ENCODE peak calls at places on chromosome 15, in nine cellular contexts. Q, K, X, B, W, R, G, M and J are unnamed samples.

GRCh38 chr15:65194826-65195541 is 9.8 kb upstream of the CLPX start:
- DNase-seq in Q (no peak), K (no peak), X (no peak), B (no peak), W (no peak), R (no peak), G (no peak), M (peak; percentile 18), J (peak; percentile 48)

GRCh38 chr15:31434418-31435255 is 108.0 kb downstream of the KLF13 start:
- DNase-seq in Q (no peak), K (peak; percentile 74), X (no peak), B (peak; percentile 49), W (peak; percentile 60), R (no peak), G (peak; percentile 83), M (peak; percentile 91), J (no peak)

GRCh38 chr15:26767169-26767670 is 5.6 kb downstream of the GABRB3 start:
- DNase-seq in Q (no peak), K (no peak), X (no peak), B (no peak), W (no peak), R (peak; percentile 84), G (no peak), M (no peak), J (peak; percentile 89)

GRCh38 chr15:75149911-75150709 is 51.6 kb upstream of the C15orf39 start:
- DNase-seq in Q (no peak), K (peak; percentile 27), X (no peak), B (no peak), W (no peak), R (no peak), G (no peak), M (peak; percentile 42), J (no peak)

GRCh38 chr15:34987182-34987488 is 952 bp downstream of the ZNF770 start:
- DNase-seq in Q (no peak), K (no peak), X (no peak), B (no peak), W (no peak), R (no peak), G (no peak), M (no peak), J (no peak)

GRCh38 chr15:89494941-89495637 is 1.3 kb downstream of the RHCG start:
- DNase-seq in Q (no peak), K (peak; percentile 62), X (no peak), B (no peak), W (no peak), R (peak; percentile 51), G (no peak), M (peak; percentile 32), J (peak; percentile 79)

GRCh38 chr15:92631721-92632120 is 23.9 kb downstream of the FAM174B start:
- DNase-seq in Q (no peak), K (no peak), X (peak; percentile 19), B (no peak), W (no peak), R (no peak), G (no peak), M (no peak), J (peak; percentile 38)

GRCh38 chr15:57552678-57553334 is 38.9 kb upstream of the MYZAP start:
- DNase-seq in Q (no peak), K (no peak), X (no peak), B (no peak), W (no peak), R (no peak), G (no peak), M (no peak), J (peak; percentile 45)

GRCh38 chr15:50685976-50686467 is 575 bp downstream of the TRPM7 start:
- DNase-seq in Q (peak; percentile 55), K (peak; percentile 61), X (peak; percentile 59), B (peak; percentile 57), W (peak; percentile 33), R (peak; percentile 65), G (peak; percentile 72), M (peak; percentile 65), J (peak; percentile 86)

GRCh38 chr15:98850991-98851776 is 156.4 kb downstream of the PGPEP1L start:
- DNase-seq in Q (peak; percentile 65), K (peak; percentile 79), X (peak; percentile 83), B (peak; percentile 69), W (peak; percentile 69), R (peak; percentile 84), G (peak; percentile 84), M (peak; percentile 81), J (peak; percentile 93)

GRCh38 chr15:88810449-88810848 is 7.2 kb downstream of the ACAN start:
- DNase-seq in Q (no peak), K (no peak), X (no peak), B (no peak), W (no peak), R (no peak), G (no peak), M (peak; percentile 12), J (no peak)

GRCh38 chr15:55526559-55527036 is 18.6 kb upstream of the DNAAF4 start:
- DNase-seq in Q (no peak), K (peak; percentile 12), X (no peak), B (no peak), W (no peak), R (peak; percentile 63), G (no peak), M (peak; percentile 84), J (peak; percentile 74)

GRCh38 chr15:69590932-69591524 is 138.4 kb downstream of the RPLP1 start:
- DNase-seq in Q (no peak), K (no peak), X (no peak), B (no peak), W (no peak), R (no peak), G (no peak), M (no peak), J (no peak)

GRCh38 chr15:22811640-22812039 is 25.2 kb downstream of the NIPA1 start:
- DNase-seq in Q (peak; percentile 40), K (peak; percentile 64), X (no peak), B (no peak), W (peak; percentile 6), R (peak; percentile 64), G (no peak), M (peak; percentile 30), J (peak; percentile 80)

GRCh38 chr15:49164865-49165264 is 5.2 kb upstream of the GALK2 start:
- DNase-seq in Q (no peak), K (no peak), X (no peak), B (no peak), W (no peak), R (no peak), G (no peak), M (no peak), J (no peak)

GRCh38 chr15:40054056-40054745 is 15.2 kb upstream of the SRP14 start:
- DNase-seq in Q (no peak), K (no peak), X (no peak), B (no peak), W (no peak), R (peak; percentile 23), G (no peak), M (no peak), J (no peak)

GRCh38 chr15:73838795-73839565 is 34.4 kb upstream of the TBC1D21 start:
- DNase-seq in Q (peak; percentile 55), K (no peak), X (no peak), B (peak; percentile 81), W (no peak), R (no peak), G (no peak), M (peak; percentile 13), J (no peak)

GRCh38 chr15:98943609-98944111 is 63.9 kb downstream of the PGPEP1L start:
- DNase-seq in Q (peak; percentile 33), K (peak; percentile 43), X (no peak), B (peak; percentile 80), W (peak; percentile 25), R (no peak), G (no peak), M (peak; percentile 22), J (no peak)

GRCh38 chr15:42456539-42456938 is 34.4 kb downstream of the ZNF106 start:
- DNase-seq in Q (no peak), K (no peak), X (no peak), B (no peak), W (no peak), R (no peak), G (no peak), M (no peak), J (no peak)

GRCh38 chr15:36645106-36645505 is 65.7 kb downstream of the CDIN1 start:
- DNase-seq in Q (no peak), K (no peak), X (no peak), B (no peak), W (no peak), R (no peak), G (no peak), M (peak; percentile 34), J (no peak)

GRCh38 chr15:45307230-45307924 is 55.3 kb downstream of the SLC28A2 start:
- DNase-seq in Q (no peak), K (peak; percentile 33), X (no peak), B (peak; percentile 16), W (peak; percentile 5), R (no peak), G (no peak), M (peak; percentile 79), J (no peak)

GRCh38 chr15:95300958-95301357 is 1029.5 kb upstream of the NR2F2 start:
- DNase-seq in Q (no peak), K (no peak), X (no peak), B (no peak), W (no peak), R (no peak), G (no peak), M (peak; percentile 79), J (no peak)

GRCh38 chr15:63818191-63818590 is 15.6 kb downstream of the HERC1 start:
- DNase-seq in Q (peak; percentile 11), K (peak; percentile 43), X (no peak), B (no peak), W (no peak), R (no peak), G (no peak), M (peak; percentile 76), J (no peak)
- TF ChIP-seq CTCF in Q (no peak), K (no peak), X (no peak), B (no peak), W (no peak), R (no peak), G (peak; percentile 14), M (peak; percentile 40), J (peak; percentile 25)

DNA sequence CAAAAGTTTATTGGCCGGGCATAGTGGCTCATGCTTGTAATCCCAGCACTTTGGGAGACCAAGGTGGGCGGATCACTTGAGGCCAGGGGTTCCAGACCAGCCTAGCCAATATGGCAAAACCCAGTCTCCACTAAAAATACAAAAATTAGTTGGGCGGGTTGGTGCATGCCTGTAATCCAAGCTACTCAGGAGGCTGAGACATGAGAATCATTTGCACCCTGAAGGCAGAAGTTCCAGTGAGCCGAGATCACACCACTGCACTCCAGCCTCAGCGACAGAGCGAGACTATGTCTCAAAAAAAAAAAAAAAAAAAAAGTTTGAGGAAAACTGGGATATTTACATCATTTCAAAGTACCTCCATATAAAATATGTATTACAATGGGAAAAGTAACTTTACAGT is 40.4 kb downstream of the ETFA start:
- DNase-seq in Q (no peak), K (no peak), X (no peak), B (no peak), W (no peak), R (no peak), G (no peak), M (no peak), J (no peak)
- H3K9me3 ChIP-seq in Q (no peaks in the 10 kb centered on the region), K (peaks cover 29% of the 10 kb centered on the region), X (peaks cover 17% of the 10 kb centered on the region), B (no peaks in the 10 kb centered on the region), W (peaks cover 28% of the 10 kb centered on the region), R (peaks cover 15% of the 10 kb centered on the region), G (peaks cover 11% of the 10 kb centered on the region), M (no peaks in the 10 kb centered on the region), J (peaks cover 60% of the 10 kb centered on the region)

GRCh38 chr15:101614761-101615160 is 37.4 kb downstream of the TM2D3 start:
- DNase-seq in Q (no peak), K (no peak), X (no peak), B (no peak), W (no peak), R (no peak), G (no peak), M (no peak), J (no peak)
- H3K4me1 ChIP-seq in Q (peaks cover 5% of the 10 kb centered on the region), K (peaks cover 9% of the 10 kb centered on the region), X (peaks cover 6% of the 10 kb centered on the region), B (peaks cover 50% of the 10 kb centered on the region), W (peaks cover 4% of the 10 kb centered on the region), R (peaks cover 5% of the 10 kb centered on the region), G (peaks cover 7% of the 10 kb centered on the region), M (peaks cover 34% of the 10 kb centered on the region), J (peaks cover 3% of the 10 kb centered on the region)

GRCh38 chr15:76460347-76460746 is 123.8 kb downstream of the ISL2 start:
- DNase-seq in Q (no peak), K (no peak), X (no peak), B (no peak), W (no peak), R (no peak), G (no peak), M (no peak), J (no peak)
- TF ChIP-seq CTCF in Q (no peak), K (no peak), X (no peak), B (no peak), W (no peak), R (no peak), G (no peak), M (no peak), J (no peak)